ENCODE peak calls at places on chromosomes 4 and X, in nine cellular contexts. V, R, A, K, D, H, T, M and O are unnamed samples.

GRCh38 chr4:53365121-53365485 is 758 bp downstream of the SCFD2 start:
- DNase-seq in V (no peak), R (no peak), A (no peak), K (peak; percentile 31), D (peak; percentile 18), H (no peak), T (no peak), M (no peak), O (peak; percentile 17)

GRCh38 chr4:7336067-7336569 is 98.6 kb downstream of the PSAPL1 start:
- DNase-seq in V (no peak), R (no peak), A (no peak), K (no peak), D (no peak), H (no peak), T (no peak), M (no peak), O (no peak)

GRCh38 chr4:85500110-85500867 is 25.3 kb downstream of the ARHGAP24 start:
- DNase-seq in V (no peak), R (no peak), A (no peak), K (peak; percentile 50), D (no peak), H (no peak), T (no peak), M (no peak), O (no peak)

GRCh38 chrX:37887347-37887746 is 40.0 kb upstream of the DYNLT3 start:
- DNase-seq in V (no peak), R (no peak), A (no peak), K (no peak), D (no peak), H (no peak), T (no peak), M (no peak), O (no peak)

GRCh38 chr4:29970626-29971025 is 749.5 kb upstream of the PCDH7 start:
- DNase-seq in V (no peak), R (no peak), A (no peak), K (no peak), D (no peak), H (no peak), T (no peak), M (no peak), O (peak; percentile 11)

GRCh38 chrX:108399427-108400165 is 38.6 kb downstream of the COL4A6 start:
- DNase-seq in V (no peak), R (no peak), A (no peak), K (peak; percentile 25), D (no peak), H (no peak), T (no peak), M (no peak), O (no peak)

GRCh38 chrX:138710311-138710791 is 1.2 kb downstream of the FGF13 start:
- DNase-seq in V (no peak), R (peak; percentile 12), A (peak; percentile 9), K (no peak), D (no peak), H (peak; percentile 5), T (no peak), M (no peak), O (peak; percentile 2)

GRCh38 chr4:3343358-3343757 is 50.5 kb downstream of the RGS12 start:
- DNase-seq in V (no peak), R (no peak), A (no peak), K (no peak), D (no peak), H (no peak), T (no peak), M (peak; percentile 9), O (no peak)

GRCh38 chr4:165785337-165785736 is 87.7 kb upstream of the TLL1 start:
- DNase-seq in V (no peak), R (no peak), A (no peak), K (no peak), D (no peak), H (no peak), T (no peak), M (no peak), O (no peak)

GRCh38 chr4:156954598-156954997 is 17.0 kb downstream of the PDGFC start:
- DNase-seq in V (no peak), R (no peak), A (no peak), K (no peak), D (peak; percentile 18), H (no peak), T (no peak), M (no peak), O (no peak)

GRCh38 chr4:88002786-88003185 is 4.6 kb upstream of the PKD2 start:
- DNase-seq in V (no peak), R (no peak), A (no peak), K (peak; percentile 29), D (no peak), H (no peak), T (no peak), M (no peak), O (no peak)

GRCh38 chrX:40107291-40108083 is 9.7 kb upstream of the BCOR start:
- DNase-seq in V (no peak), R (peak; percentile 54), A (peak; percentile 18), K (peak; percentile 27), D (peak; percentile 55), H (peak; percentile 51), T (no peak), M (no peak), O (no peak)

GRCh38 chrX:7019555-7019954 is 128.0 kb upstream of the STS start:
- DNase-seq in V (no peak), R (no peak), A (no peak), K (no peak), D (no peak), H (no peak), T (no peak), M (no peak), O (no peak)

GRCh38 chr4:118770741-118771187 is 65.2 kb downstream of the SEC24D start:
- DNase-seq in V (no peak), R (no peak), A (no peak), K (peak; percentile 63), D (no peak), H (no peak), T (no peak), M (no peak), O (no peak)

GRCh38 chr4:112315446-112315845 is 18.3 kb downstream of the ALPK1 start:
- DNase-seq in V (no peak), R (no peak), A (no peak), K (no peak), D (no peak), H (no peak), T (no peak), M (no peak), O (no peak)

GRCh38 chr4:22515888-22516541 is at the start of gene ADGRA3:
- DNase-seq in V (peak; percentile 9), R (peak; percentile 87), A (peak; percentile 75), K (peak; percentile 84), D (peak; percentile 77), H (peak; percentile 79), T (peak; percentile 72), M (peak; percentile 30), O (peak; percentile 76)

DNA sequence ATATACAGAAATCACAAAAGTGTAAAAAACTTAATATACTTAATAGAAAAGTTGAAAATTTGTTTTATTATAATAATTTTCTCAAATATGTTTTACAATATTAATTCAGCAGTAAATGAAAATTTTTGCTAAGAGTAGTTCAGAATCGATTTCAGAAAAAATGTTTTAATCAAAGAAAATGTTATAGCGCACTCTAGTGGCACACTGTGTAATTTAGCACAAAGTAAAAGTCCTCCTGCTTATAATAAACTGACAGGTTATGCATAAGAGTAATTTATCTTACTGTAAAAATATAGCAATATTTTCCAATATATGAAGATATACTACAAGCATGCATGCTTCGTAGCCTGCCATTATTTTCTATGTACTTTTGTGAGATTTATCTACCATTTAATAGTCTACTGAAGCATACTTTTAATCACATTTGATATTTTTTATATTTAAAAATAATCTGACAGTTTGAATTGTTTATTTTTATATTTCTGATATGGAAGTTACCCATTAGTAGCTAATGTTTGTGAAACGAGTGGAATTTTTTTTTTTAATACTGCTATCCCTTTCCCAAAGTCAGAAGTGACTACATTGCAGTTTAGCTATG is 217.9 kb upstream of the KLHL4 start:
- DNase-seq in V (no peak), R (peak; percentile 3), A (no peak), K (peak; percentile 27), D (no peak), H (no peak), T (no peak), M (no peak), O (no peak)
- TF ChIP-seq CTCF in V (no peak), R (peak; percentile 82), A (peak; percentile 89), K (peak; percentile 46), D (no peak), H (peak; percentile 53), T (no peak), M (no peak), O (peak; percentile 54)

DNA sequence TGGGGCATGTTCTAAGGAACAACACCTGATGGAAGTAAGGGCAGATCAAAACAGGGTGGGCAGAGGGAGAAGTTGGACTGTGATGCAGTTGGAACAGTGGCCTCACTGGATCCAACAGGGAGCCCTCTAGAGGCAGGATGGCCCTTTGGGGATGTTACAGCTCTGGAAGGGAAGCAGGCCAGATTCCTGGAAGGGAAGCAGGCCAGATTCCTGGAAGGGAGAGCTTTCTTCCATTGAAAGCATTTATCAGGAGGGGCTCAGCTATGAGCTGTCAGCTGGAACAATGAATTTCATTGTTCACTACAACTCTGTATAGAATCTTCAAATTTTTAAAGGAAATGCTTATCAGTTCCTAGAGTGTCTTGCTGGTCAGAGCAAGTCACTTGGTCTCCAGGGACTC is 17.7 kb downstream of the IL15 start:
- DNase-seq in V (peak; percentile 5), R (peak; percentile 38), A (no peak), K (peak; percentile 88), D (peak; percentile 58), H (peak; percentile 24), T (no peak), M (no peak), O (peak; percentile 70)
- TF ChIP-seq CTCF in V (peak; percentile 28), R (peak; percentile 43), A (peak; percentile 58), K (peak; percentile 75), D (peak; percentile 20), H (peak; percentile 63), T (peak; percentile 14), M (no peak), O (no peak)

GRCh38 chr4:94744830-94745229 is 12.9 kb upstream of the BMPR1B start:
- DNase-seq in V (no peak), R (no peak), A (no peak), K (no peak), D (no peak), H (no peak), T (no peak), M (no peak), O (no peak)

GRCh38 chr4:94741304-94741703 is 16.5 kb upstream of the BMPR1B start:
- DNase-seq in V (no peak), R (no peak), A (no peak), K (peak; percentile 27), D (no peak), H (no peak), T (no peak), M (no peak), O (no peak)

GRCh38 chr4:94743838-94744237 is 13.9 kb upstream of the BMPR1B start:
- DNase-seq in V (no peak), R (no peak), A (no peak), K (no peak), D (no peak), H (no peak), T (no peak), M (no peak), O (no peak)

GRCh38 chr4:94746746-94747145 is 11.0 kb upstream of the BMPR1B start:
- DNase-seq in V (no peak), R (no peak), A (no peak), K (no peak), D (no peak), H (no peak), T (no peak), M (no peak), O (no peak)
- TF ChIP-seq CTCF in V (no peak), R (no peak), A (no peak), K (no peak), D (no peak), H (peak; percentile 17), T (no peak), M (no peak), O (no peak)

GRCh38 chr4:154348657-154349056 is 142.9 kb downstream of the DCHS2 start:
- DNase-seq in V (no peak), R (no peak), A (no peak), K (no peak), D (no peak), H (no peak), T (no peak), M (no peak), O (no peak)
- TF ChIP-seq CTCF in V (no peak), R (no peak), A (no peak), K (no peak), D (no peak), H (no peak), T (no peak), M (no peak), O (no peak)